ENCODE peak calls at places on chromosomes 12 and 14, in five cellular contexts. R is brain microvascular endothelial cell, Y is A673, G is GM12864, B is NCI-H446. C is an unnamed sample.

GRCh38 chr12:132506730-132507538 is 17.0 kb downstream of the FBRSL1 start:
- DNase-seq in R (peak), Y (peak), G (no peak), B (peak), C (peak)

GRCh38 chr14:56087824-56088571 is 30.2 kb upstream of the PELI2 start:
- DNase-seq in R (no peak), Y (no peak), G (no peak), B (no peak), C (no peak)

GRCh38 chr12:105455250-105455649 is 124.8 kb downstream of the C12orf75 start:
- DNase-seq in R (no peak), Y (no peak), G (no peak), B (no peak), C (no peak)

GRCh38 chr12:74185360-74185759 is 352.3 kb upstream of the ATXN7L3B start:
- DNase-seq in R (no peak), Y (no peak), G (no peak), B (no peak), C (no peak)

GRCh38 chr12:93784339-93785086 is 107.3 kb downstream of the CRADD start:
- DNase-seq in R (peak), Y (no peak), G (no peak), B (peak), C (no peak)

GRCh38 chr12:4449862-4450222 is 4.2 kb upstream of the FGF6 start:
- DNase-seq in R (no peak), Y (peak), G (no peak), B (no peak), C (no peak)

GRCh38 chr12:46382425-46382973 is 9.9 kb upstream of the SLC38A2 start:
- DNase-seq in R (no peak), Y (no peak), G (no peak), B (no peak), C (no peak)

GRCh38 chr14:101839236-101839635 is 77.7 kb downstream of the PPP2R5C start:
- DNase-seq in R (no peak), Y (no peak), G (no peak), B (no peak), C (no peak)

GRCh38 chr14:50800032-50800431 is 30.9 kb downstream of the NIN start:
- DNase-seq in R (no peak), Y (no peak), G (no peak), B (no peak), C (no peak)

GRCh38 chr12:19220205-19220604 is 90.7 kb downstream of the PLEKHA5 start:
- DNase-seq in R (peak), Y (peak), G (no peak), B (no peak), C (no peak)

GRCh38 chr14:54191846-54192245 is 205.0 kb upstream of the CDKN3 start:
- DNase-seq in R (no peak), Y (no peak), G (no peak), B (no peak), C (no peak)

GRCh38 chr14:53306926-53307325 is 153.8 kb upstream of the DDHD1 start:
- DNase-seq in R (peak), Y (no peak), G (no peak), B (no peak), C (no peak)

GRCh38 chr12:50784501-50784900 is 20.6 kb downstream of the ATF1 start:
- DNase-seq in R (no peak), Y (no peak), G (no peak), B (no peak), C (no peak)

GRCh38 chr14:80940146-80940545 is 1.4 kb downstream of the CEP128 start:
- DNase-seq in R (no peak), Y (no peak), G (no peak), B (no peak), C (no peak)

GRCh38 chr14:74697543-74697942 is 15.3 kb downstream of the AREL1 start:
- DNase-seq in R (peak), Y (no peak), G (no peak), B (no peak), C (no peak)

GRCh38 chr14:104821971-104822608 is 21.2 kb downstream of the ZBTB42 start:
- DNase-seq in R (no peak), Y (no peak), G (no peak), B (no peak), C (no peak)

GRCh38 chr12:98551787-98552186 is 36.4 kb downstream of the TMPO start:
- DNase-seq in R (no peak), Y (no peak), G (no peak), B (no peak), C (no peak)

GRCh38 chr12:27319394-27319793 is 13.2 kb upstream of the BMAL2 start:
- DNase-seq in R (no peak), Y (no peak), G (no peak), B (no peak), C (no peak)

GRCh38 chr12:93603762-93604161 is 31.3 kb downstream of the SOCS2 start:
- DNase-seq in R (no peak), Y (no peak), G (no peak), B (peak), C (no peak)

GRCh38 chr14:23631702-23632460 is 4.3 kb upstream of the DHRS2 start:
- DNase-seq in R (peak), Y (peak), G (peak), B (peak), C (peak)

GRCh38 chr12:115584156-115584555 is 693.3 kb downstream of the MED13L start:
- DNase-seq in R (no peak), Y (no peak), G (no peak), B (no peak), C (no peak)

GRCh38 chr14:54814076-54814475 is 88.5 kb downstream of the GCH1 start:
- DNase-seq in R (no peak), Y (peak), G (no peak), B (no peak), C (no peak)

GRCh38 chr12:132610051-132610759 is at the start of gene LRCOL1:
- DNase-seq in R (peak), Y (peak), G (no peak), B (no peak), C (no peak)

GRCh38 chr14:38129705-38130104 is 78.0 kb upstream of the SSTR1 start:
- DNase-seq in R (no peak), Y (no peak), G (no peak), B (no peak), C (no peak)

GRCh38 chr12:114193474-114193873 is 212.5 kb downstream of the TBX5 start:
- DNase-seq in R (no peak), Y (no peak), G (no peak), B (no peak), C (no peak)